ENCODE peak calls at places on chromosome 14, in five cellular contexts. S, Z, F, U and G are unnamed samples.

GRCh38 chr14:63735720-63736119 is 7.9 kb upstream of the SGPP1 start:
- DNase-seq in S (no peak), Z (no peak), F (no peak), U (no peak), G (no peak)

GRCh38 chr14:35164849-35165248 is 42.5 kb downstream of the PRORP start:
- DNase-seq in S (no peak), Z (no peak), F (no peak), U (no peak), G (no peak)

GRCh38 chr14:91089958-91090535 is 23.8 kb upstream of the DGLUCY start:
- DNase-seq in S (no peak), Z (no peak), F (no peak), U (no peak), G (no peak)

GRCh38 chr14:49982082-49982481 is 89.2 kb downstream of the ARF6 start:
- DNase-seq in S (no peak), Z (peak; percentile 59), F (no peak), U (no peak), G (no peak)

GRCh38 chr14:88063807-88064206 is 58.9 kb downstream of the GPR65 start:
- DNase-seq in S (peak; percentile 10), Z (no peak), F (no peak), U (no peak), G (no peak)

GRCh38 chr14:63383776-63384367 is 65.1 kb upstream of the GPHB5 start:
- DNase-seq in S (no peak), Z (no peak), F (no peak), U (peak; percentile 15), G (no peak)

GRCh38 chr14:59187802-59188460 is 536 bp upstream of the DAAM1 start:
- DNase-seq in S (peak; percentile 66), Z (no peak), F (peak; percentile 6), U (peak; percentile 81), G (no peak)

GRCh38 chr14:60514378-60515243 is 5.7 kb downstream of the SIX6 start:
- DNase-seq in S (peak; percentile 5), Z (peak; percentile 47), F (peak; percentile 17), U (no peak), G (no peak)

GRCh38 chr14:64942531-64943111 is at the start of gene GPX2:
- DNase-seq in S (no peak), Z (no peak), F (peak; percentile 47), U (no peak), G (peak; percentile 66)

GRCh38 chr14:64364907-64365306 is 23.2 kb upstream of the MTHFD1 start:
- DNase-seq in S (no peak), Z (peak; percentile 78), F (no peak), U (no peak), G (peak; percentile 19)

GRCh38 chr14:94384342-94384741 is 4.1 kb downstream of the SERPINA1 start:
- DNase-seq in S (no peak), Z (no peak), F (no peak), U (no peak), G (no peak)

GRCh38 chr14:99751539-99752485 is 41.4 kb upstream of the EML1 start:
- DNase-seq in S (no peak), Z (peak; percentile 72), F (no peak), U (no peak), G (no peak)

GRCh38 chr14:95679995-95680735 is 6.1 kb upstream of the TCL1B start:
- DNase-seq in S (no peak), Z (no peak), F (no peak), U (peak; percentile 58), G (no peak)

GRCh38 chr14:100871234-100872186 is 32.0 kb downstream of the RTL1 start:
- DNase-seq in S (peak; percentile 80), Z (peak; percentile 65), F (peak; percentile 32), U (no peak), G (peak; percentile 11)

GRCh38 chr14:55350461-55350860 is 61.2 kb downstream of the ATG14 start:
- DNase-seq in S (no peak), Z (no peak), F (no peak), U (no peak), G (no peak)

GRCh38 chr14:59189822-59190368 is 1.4 kb downstream of the DAAM1 start:
- DNase-seq in S (peak; percentile 68), Z (peak; percentile 93), F (peak; percentile 90), U (peak; percentile 83), G (peak; percentile 89)

GRCh38 chr14:100012478-100012925 is 52.7 kb upstream of the EVL start:
- DNase-seq in S (no peak), Z (peak; percentile 87), F (no peak), U (no peak), G (peak; percentile 60)

GRCh38 chr14:96121660-96122395 is 82.7 kb downstream of the C14orf132 start:
- DNase-seq in S (no peak), Z (peak; percentile 78), F (no peak), U (no peak), G (peak; percentile 17)

GRCh38 chr14:89184952-89185351 is 232.1 kb downstream of the FOXN3 start:
- DNase-seq in S (no peak), Z (no peak), F (no peak), U (no peak), G (no peak)

GRCh38 chr14:55399912-55400311 is 11.7 kb downstream of the ATG14 start:
- DNase-seq in S (no peak), Z (peak; percentile 22), F (no peak), U (no peak), G (no peak)

GRCh38 chr14:89750206-89750867 is 204.2 kb downstream of the EFCAB11 start:
- DNase-seq in S (no peak), Z (no peak), F (no peak), U (no peak), G (no peak)

GRCh38 chr14:75092698-75093097 is 23.3 kb downstream of the ZC2HC1C start:
- DNase-seq in S (no peak), Z (no peak), F (no peak), U (no peak), G (no peak)

GRCh38 chr14:75094896-75095295 is 25.5 kb downstream of the ZC2HC1C start:
- DNase-seq in S (no peak), Z (no peak), F (no peak), U (no peak), G (no peak)

GRCh38 chr14:75098209-75098608 is 28.6 kb downstream of the NEK9 start:
- DNase-seq in S (no peak), Z (no peak), F (no peak), U (no peak), G (no peak)

GRCh38 chr14:75096959-75097358 is 27.5 kb downstream of the ZC2HC1C start:
- DNase-seq in S (no peak), Z (no peak), F (no peak), U (no peak), G (no peak)

GRCh38 chr14:75095690-75096089 is 26.2 kb downstream of the ZC2HC1C start:
- DNase-seq in S (no peak), Z (no peak), F (no peak), U (no peak), G (no peak)
- H3K4me2 ChIP-seq in S (no peak overlapping the region), Z (no peak overlapping the region), F (no peak overlapping the region), U (no peak overlapping the region), G (no peak overlapping the region)

GRCh38 chr14:57390806-57391562 is 598 bp downstream of the NAA30 start:
- DNase-seq in S (peak; percentile 31), Z (peak; percentile 50), F (peak; percentile 14), U (peak; percentile 52), G (peak; percentile 49)

GRCh38 chr14:57391609-57392195 is 1.3 kb downstream of the NAA30 start:
- DNase-seq in S (peak; percentile 7), Z (no peak), F (no peak), U (peak; percentile 11), G (peak; percentile 31)

GRCh38 chr14:57389646-57390036 is 745 bp upstream of the NAA30 start:
- DNase-seq in S (peak; percentile 5), Z (no peak), F (no peak), U (peak; percentile 56), G (no peak)

GRCh38 chr14:57388072-57388471 is 2.3 kb upstream of the NAA30 start:
- DNase-seq in S (no peak), Z (no peak), F (no peak), U (no peak), G (no peak)

DNA sequence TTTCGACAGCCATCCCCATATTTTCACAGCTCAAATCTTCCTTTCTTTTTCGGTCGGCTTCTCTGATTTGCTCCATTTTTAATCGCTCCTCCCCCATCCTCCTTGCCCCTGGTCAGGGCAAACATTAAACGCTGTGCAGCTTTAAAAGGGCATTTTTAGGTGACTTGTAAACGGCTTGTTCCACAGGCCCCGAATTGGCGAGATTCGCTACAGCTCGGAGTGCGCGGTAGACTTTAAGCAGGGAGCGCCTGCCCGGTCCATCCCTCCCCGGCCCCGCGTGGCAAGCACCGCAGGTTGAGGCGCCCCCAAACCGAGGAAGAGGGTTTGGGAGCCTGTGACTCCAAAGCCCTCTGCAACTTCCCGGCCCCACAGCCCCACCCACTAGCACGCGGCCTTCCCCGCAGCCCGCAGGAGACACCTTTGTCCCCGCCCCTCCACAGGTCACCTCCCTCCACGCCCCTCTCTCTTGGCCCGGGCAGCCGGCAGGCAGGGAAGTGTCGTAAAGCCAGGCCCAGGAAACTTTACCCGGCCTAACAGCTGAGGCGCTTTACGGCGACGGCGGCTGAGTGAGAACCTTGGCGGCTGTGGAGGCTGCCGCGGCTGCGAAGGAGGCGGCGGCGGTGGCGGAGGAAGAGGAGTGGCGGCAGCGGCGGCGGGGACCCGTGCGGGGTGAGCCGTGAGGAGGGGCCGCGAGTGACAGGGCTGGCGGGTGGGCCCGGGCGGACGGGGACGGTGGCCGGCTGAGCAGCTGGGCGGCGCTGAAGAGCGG is at the start of gene NAA30:
- DNase-seq in S (peak; percentile 91), Z (peak; percentile 96), F (peak; percentile 81), U (peak; percentile 96), G (peak; percentile 90)
- H3K4me2 ChIP-seq in S (peak within 1 kb of the TSS; percentile 88), Z (peak within 1 kb of the TSS; percentile 96), F (peak within 1 kb of the TSS; percentile 79), U (peak within 1 kb of the TSS; percentile 93), G (peak within 1 kb of the TSS; percentile 91)

GRCh38 chr14:68439741-68440140 is 353.1 kb downstream of the ZFP36L1 start:
- DNase-seq in S (no peak), Z (no peak), F (no peak), U (no peak), G (no peak)

GRCh38 chr14:68440776-68441175 is 352.1 kb downstream of the ZFP36L1 start:
- DNase-seq in S (no peak), Z (peak; percentile 50), F (no peak), U (no peak), G (no peak)

GRCh38 chr14:68444449-68445168 is 348.3 kb downstream of the ZFP36L1 start:
- DNase-seq in S (no peak), Z (peak; percentile 79), F (no peak), U (no peak), G (peak; percentile 46)

GRCh38 chr14:68441532-68441931 is 351.3 kb downstream of the ZFP36L1 start:
- DNase-seq in S (no peak), Z (no peak), F (no peak), U (no peak), G (no peak)

DNA sequence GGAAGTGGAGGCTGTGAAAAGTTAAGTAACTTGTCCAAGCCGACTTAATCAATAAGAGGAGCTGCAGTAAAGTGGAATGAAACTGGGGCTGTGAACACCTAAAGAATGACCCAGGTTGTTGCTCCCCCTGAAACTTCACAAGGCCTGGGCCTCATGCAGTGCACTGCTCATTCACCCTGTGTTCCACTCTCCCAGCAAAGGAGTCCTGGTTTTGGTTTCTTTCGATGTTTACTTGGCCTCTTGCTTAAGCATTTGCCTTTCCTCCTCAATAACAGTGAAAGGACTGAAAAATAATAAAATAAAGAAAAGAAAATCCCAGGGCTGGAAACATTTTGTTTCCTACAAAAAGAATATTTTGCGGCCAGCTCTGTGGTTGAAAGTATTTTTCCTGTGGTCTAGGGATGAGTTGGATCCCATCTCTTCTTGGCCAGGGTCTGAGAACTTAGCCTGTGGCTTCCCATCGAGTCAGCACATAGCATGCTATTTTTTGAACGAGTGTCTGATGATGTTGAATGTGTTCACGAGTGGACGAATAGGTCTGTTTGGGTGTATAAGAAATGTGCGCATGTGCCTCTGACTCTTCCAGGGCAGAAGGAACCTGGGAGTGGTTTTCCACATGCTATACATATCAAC is 349.9 kb downstream of the ZFP36L1 start:
- DNase-seq in S (no peak), Z (peak; percentile 85), F (no peak), U (no peak), G (peak; percentile 61)
- H3K4me2 ChIP-seq in S (no peak overlapping the region), Z (no peak overlapping the region), F (no peak overlapping the region), U (no peak overlapping the region), G (peak overlapping the region; percentile 39)

GRCh38 chr14:75196468-75196867 is 20.1 kb upstream of the TMED10 start:
- DNase-seq in S (no peak), Z (no peak), F (no peak), U (peak; percentile 34), G (no peak)
- H3K4me2 ChIP-seq in S (no peak overlapping the region), Z (no peak overlapping the region), F (no peak overlapping the region), U (no peak overlapping the region), G (no peak overlapping the region)